ENCODE peak calls at places on chromosome 9, in four cellular contexts. J, P, V and E are unnamed samples.
A peak's percentile ranks its signal among the peaks of the same experiment; 100 is the strongest.

GRCh38 chr9:124420991-124421543 is 5.8 kb upstream of the PSMB7 start:
- DNase-seq in V (peak; percentile 21), J (peak; percentile 67), P (no peak), E (peak; percentile 83)

GRCh38 chr9:75239176-75239575 is 150.9 kb downstream of the OSTF1 start:
- DNase-seq in J (no peak), P (peak; percentile 10), V (no peak), E (no peak)

GRCh38 chr9:76451234-76451633 is 7.7 kb upstream of the GCNT1 start:
- DNase-seq in V (no peak), P (no peak), J (no peak), E (no peak)

GRCh38 chr9:87405677-87406544 is 91.8 kb upstream of the DAPK1 start:
- DNase-seq in J (no peak), V (no peak), P (peak; percentile 76), E (peak; percentile 2)

GRCh38 chr9:6305954-6306563 is 22.1 kb upstream of the TPD52L3 start:
- DNase-seq in J (peak; percentile 26), V (no peak), P (no peak), E (peak; percentile 42)

GRCh38 chr9:126126807-126127206 is 199.8 kb upstream of the MVB12B start:
- DNase-seq in J (no peak), P (peak; percentile 2), V (no peak), E (no peak)

GRCh38 chr9:134291452-134291881 is 34.8 kb upstream of the RXRA start:
- DNase-seq in P (no peak), V (no peak), J (no peak), E (no peak)

GRCh38 chr9:34124923-34125322 is 1.6 kb downstream of the DCAF12 start:
- DNase-seq in V (no peak), P (no peak), J (no peak), E (no peak)

GRCh38 chr9:114169029-114169939 is 13.9 kb downstream of the COL27A1 start:
- DNase-seq in P (no peak), J (no peak), V (no peak), E (no peak)

GRCh38 chr9:89929721-89930480 is 325.1 kb downstream of the GADD45G start:
- DNase-seq in J (peak; percentile 4), P (peak; percentile 39), V (no peak), E (no peak)

GRCh38 chr9:137184881-137185660 is 3.3 kb downstream of the ANAPC2 start:
- DNase-seq in P (no peak), J (no peak), V (no peak), E (no peak)

GRCh38 chr9:38018230-38018963 is 50.6 kb downstream of the SHB start:
- DNase-seq in P (no peak), J (no peak), V (no peak), E (no peak)

GRCh38 chr9:25678147-25678666 is at the start of gene TUSC1:
- DNase-seq in P (peak; percentile 60), J (peak; percentile 62), V (peak; percentile 28), E (peak; percentile 48)

GRCh38 chr9:87698069-87698809 is 27.7 kb upstream of the CTSL start:
- DNase-seq in P (no peak), V (no peak), J (no peak), E (no peak)

GRCh38 chr9:21686738-21687137 is 115.7 kb upstream of the MTAP start:
- DNase-seq in J (no peak), P (no peak), V (no peak), E (no peak)

GRCh38 chr9:137438591-137439157 is 2.5 kb downstream of the ENTPD8 start:
- DNase-seq in J (no peak), V (no peak), P (no peak), E (no peak)

GRCh38 chr9:93677061-93677571 is 100.7 kb downstream of the PHF2 start:
- DNase-seq in V (no peak), J (no peak), P (no peak), E (no peak)

GRCh38 chr9:17742065-17742464 is 163.2 kb downstream of the SH3GL2 start:
- DNase-seq in J (no peak), P (no peak), V (no peak), E (peak; percentile 71)

GRCh38 chr9:1171541-1171940 is 121.4 kb downstream of the DMRT2 start:
- DNase-seq in J (no peak), V (no peak), P (no peak), E (no peak)

GRCh38 chr9:81989700-81990099 is 1.1 kb downstream of the SPATA31D1 start:
- DNase-seq in V (no peak), P (no peak), J (no peak), E (no peak)

GRCh38 chr9:130707225-130707976 is 13.8 kb downstream of the EXOSC2 start:
- DNase-seq in P (peak; percentile 83), J (peak; percentile 47), V (no peak), E (peak; percentile 66)

GRCh38 chr9:68804911-68805889 is 100.2 kb downstream of the PIP5K1B start:
- DNase-seq in V (no peak), J (no peak), P (no peak), E (peak; percentile 72)